ENCODE peak calls at places on chromosomes 5 and 9, in seven cellular contexts. One of them, this sample, is unnamed.

GRCh38 chr5:66247176-66247960 is 103.3 kb downstream of the SREK1 start:
- DNase-seq in bronchial epithelial cell: peak
- DNase-seq in A549: peak
- DNase-seq in PC-9: peak
- DNase-seq in hepatocyte: peak
- DNase-seq in OCI-LY7: no peak
- DNase-seq in pancreas: no peak
- DNase-seq in this sample: peak

GRCh38 chr5:66659780-66660179 is 63.6 kb downstream of the MAST4 start:
- DNase-seq in OCI-LY7: no peak
- DNase-seq in bronchial epithelial cell: no peak
- DNase-seq in hepatocyte: no peak
- DNase-seq in pancreas: no peak
- DNase-seq in PC-9: no peak
- DNase-seq in A549: no peak
- DNase-seq in this sample: no peak

GRCh38 chr5:55110156-55110680 is 7.8 kb downstream of the GZMA start:
- DNase-seq in hepatocyte: no peak
- DNase-seq in A549: no peak
- DNase-seq in PC-9: no peak
- DNase-seq in pancreas: no peak
- DNase-seq in bronchial epithelial cell: no peak
- DNase-seq in OCI-LY7: no peak
- DNase-seq in this sample: no peak

GRCh38 chr5:94693043-94693822 is 74.8 kb downstream of the SLF1 start:
- DNase-seq in hepatocyte: peak
- DNase-seq in A549: peak
- DNase-seq in PC-9: no peak
- DNase-seq in pancreas: no peak
- DNase-seq in OCI-LY7: peak
- DNase-seq in bronchial epithelial cell: peak
- DNase-seq in this sample: peak

GRCh38 chr9:129570450-129571297 is 50.2 kb downstream of the C9orf50 start:
- DNase-seq in OCI-LY7: no peak
- DNase-seq in pancreas: peak
- DNase-seq in bronchial epithelial cell: peak
- DNase-seq in PC-9: peak
- DNase-seq in A549: peak
- DNase-seq in hepatocyte: peak
- DNase-seq in this sample: peak

GRCh38 chr5:160133071-160133917 is 14.0 kb upstream of the PWWP2A start:
- DNase-seq in pancreas: no peak
- DNase-seq in OCI-LY7: no peak
- DNase-seq in hepatocyte: peak
- DNase-seq in PC-9: no peak
- DNase-seq in bronchial epithelial cell: no peak
- DNase-seq in A549: no peak
- DNase-seq in this sample: no peak

GRCh38 chr5:61416410-61416809 is 84.4 kb downstream of the ZSWIM6 start:
- DNase-seq in PC-9: no peak
- DNase-seq in OCI-LY7: no peak
- DNase-seq in A549: peak
- DNase-seq in hepatocyte: no peak
- DNase-seq in pancreas: no peak
- DNase-seq in bronchial epithelial cell: peak
- DNase-seq in this sample: peak

GRCh38 chr5:132498686-132499271 is 8.2 kb upstream of the IRF1 start:
- DNase-seq in PC-9: no peak
- DNase-seq in pancreas: no peak
- DNase-seq in A549: no peak
- DNase-seq in hepatocyte: peak
- DNase-seq in bronchial epithelial cell: no peak
- DNase-seq in OCI-LY7: no peak
- DNase-seq in this sample: no peak

GRCh38 chr9:26650325-26650724 is 242.3 kb downstream of the CAAP1 start:
- DNase-seq in hepatocyte: no peak
- DNase-seq in pancreas: no peak
- DNase-seq in OCI-LY7: no peak
- DNase-seq in PC-9: no peak
- DNase-seq in A549: no peak
- DNase-seq in bronchial epithelial cell: no peak
- DNase-seq in this sample: no peak

GRCh38 chr9:26657958-26658357 is 234.6 kb downstream of the CAAP1 start:
- DNase-seq in bronchial epithelial cell: peak
- DNase-seq in hepatocyte: no peak
- DNase-seq in OCI-LY7: no peak
- DNase-seq in PC-9: no peak
- DNase-seq in pancreas: no peak
- DNase-seq in A549: no peak
- DNase-seq in this sample: peak

GRCh38 chr9:26658476-26658875 is 234.1 kb downstream of the CAAP1 start:
- DNase-seq in A549: no peak
- DNase-seq in OCI-LY7: no peak
- DNase-seq in hepatocyte: no peak
- DNase-seq in pancreas: no peak
- DNase-seq in PC-9: no peak
- DNase-seq in bronchial epithelial cell: no peak
- DNase-seq in this sample: no peak

GRCh38 chr9:26655166-26655565 is 237.4 kb downstream of the CAAP1 start:
- DNase-seq in bronchial epithelial cell: no peak
- DNase-seq in pancreas: no peak
- DNase-seq in A549: no peak
- DNase-seq in OCI-LY7: no peak
- DNase-seq in hepatocyte: no peak
- DNase-seq in PC-9: no peak
- DNase-seq in this sample: no peak

GRCh38 chr9:26656003-26656940 is 236.3 kb downstream of the CAAP1 start:
- DNase-seq in bronchial epithelial cell: no peak
- DNase-seq in PC-9: peak
- DNase-seq in pancreas: no peak
- DNase-seq in hepatocyte: peak
- DNase-seq in OCI-LY7: peak
- DNase-seq in A549: peak
- DNase-seq in this sample: peak
- TF ChIP-seq CTCF in bronchial epithelial cell: peak
- TF ChIP-seq CTCF in PC-9: no peak
- TF ChIP-seq CTCF in pancreas: no peak
- TF ChIP-seq CTCF in hepatocyte: peak
- TF ChIP-seq CTCF in OCI-LY7: peak
- TF ChIP-seq CTCF in A549: peak
- TF ChIP-seq CTCF in this sample: peak

DNA sequence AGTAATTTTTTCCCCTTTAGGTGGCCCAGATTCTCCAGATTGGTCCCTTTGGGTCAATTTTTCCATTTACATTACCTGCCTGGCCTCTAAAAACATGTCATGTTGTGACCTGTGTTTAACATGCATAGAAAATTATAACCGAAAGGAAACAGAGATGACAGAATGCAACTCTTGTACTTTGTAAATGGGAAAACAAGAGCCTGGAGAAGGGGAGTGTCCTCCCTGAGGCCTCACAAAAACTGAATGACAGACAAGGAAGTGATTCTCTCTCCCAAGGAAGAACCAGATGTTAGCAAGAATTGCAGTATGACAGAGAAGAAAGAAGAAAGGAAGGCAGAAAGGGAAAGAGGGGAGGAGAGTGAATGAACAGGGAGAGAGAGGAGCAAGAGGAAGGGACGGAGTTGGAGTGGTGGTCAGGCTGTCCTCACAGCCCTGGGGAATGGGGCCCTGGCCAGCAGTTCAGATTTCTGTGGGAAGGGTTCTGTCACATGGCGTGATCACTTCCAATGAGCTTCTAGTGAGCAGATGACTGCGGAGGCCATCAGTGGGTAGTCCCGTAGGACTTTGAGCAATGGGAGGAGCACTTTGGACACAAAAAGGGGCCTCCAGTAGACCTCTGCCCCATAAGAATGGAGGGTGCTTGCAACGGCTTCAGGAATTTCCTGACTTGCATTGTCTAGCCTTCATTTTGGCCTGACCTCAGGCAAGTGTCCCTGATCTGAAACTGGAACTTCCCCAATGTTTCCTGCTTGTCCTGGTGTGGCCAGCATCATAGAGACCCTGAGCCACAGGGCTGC is 31.6 kb downstream of the ABLIM3 start:
- DNase-seq in hepatocyte: no peak
- DNase-seq in PC-9: no peak
- DNase-seq in OCI-LY7: no peak
- DNase-seq in A549: no peak
- DNase-seq in pancreas: no peak
- DNase-seq in bronchial epithelial cell: no peak
- DNase-seq in this sample: peak
- H3K4me3 ChIP-seq in hepatocyte: no peak
- H3K4me3 ChIP-seq in PC-9: no peak
- H3K4me3 ChIP-seq in OCI-LY7: no peak
- H3K4me3 ChIP-seq in A549: no peak
- H3K4me3 ChIP-seq in pancreas: no peak
- H3K4me3 ChIP-seq in bronchial epithelial cell: no peak
- H3K4me3 ChIP-seq in this sample: no peak

GRCh38 chr5:137498736-137499505 is at the start of gene SPOCK1:
- DNase-seq in PC-9: peak
- DNase-seq in hepatocyte: peak
- DNase-seq in bronchial epithelial cell: peak
- DNase-seq in OCI-LY7: peak
- DNase-seq in pancreas: peak
- DNase-seq in A549: peak
- DNase-seq in this sample: peak
- TF ChIP-seq CTCF in PC-9: peak
- TF ChIP-seq CTCF in hepatocyte: peak
- TF ChIP-seq CTCF in bronchial epithelial cell: peak
- TF ChIP-seq CTCF in OCI-LY7: peak
- TF ChIP-seq CTCF in pancreas: peak
- TF ChIP-seq CTCF in A549: peak
- TF ChIP-seq CTCF in this sample: peak

GRCh38 chr5:163505049-163505474 is 357 bp upstream of the MAT2B start:
- DNase-seq in hepatocyte: no peak
- DNase-seq in PC-9: no peak
- DNase-seq in pancreas: no peak
- DNase-seq in OCI-LY7: no peak
- DNase-seq in A549: no peak
- DNase-seq in bronchial epithelial cell: no peak
- DNase-seq in this sample: no peak
- H3K4me3 ChIP-seq in hepatocyte: peak
- H3K4me3 ChIP-seq in PC-9: peak
- H3K4me3 ChIP-seq in pancreas: peak
- H3K4me3 ChIP-seq in OCI-LY7: peak
- H3K4me3 ChIP-seq in A549: peak
- H3K4me3 ChIP-seq in bronchial epithelial cell: peak
- H3K4me3 ChIP-seq in this sample: peak

GRCh38 chr9:131361202-131361833 is 32.6 kb upstream of the PRRC2B start:
- DNase-seq in OCI-LY7: no peak
- DNase-seq in bronchial epithelial cell: peak
- DNase-seq in pancreas: peak
- DNase-seq in hepatocyte: peak
- DNase-seq in A549: peak
- DNase-seq in PC-9: peak
- DNase-seq in this sample: peak

GRCh38 chr9:131367445-131367844 is 26.4 kb upstream of the PRRC2B start:
- DNase-seq in hepatocyte: no peak
- DNase-seq in bronchial epithelial cell: no peak
- DNase-seq in pancreas: no peak
- DNase-seq in PC-9: no peak
- DNase-seq in A549: no peak
- DNase-seq in OCI-LY7: no peak
- DNase-seq in this sample: no peak

GRCh38 chr9:131370638-131371037 is 23.2 kb upstream of the PRRC2B start:
- DNase-seq in A549: no peak
- DNase-seq in OCI-LY7: no peak
- DNase-seq in bronchial epithelial cell: peak
- DNase-seq in hepatocyte: no peak
- DNase-seq in pancreas: no peak
- DNase-seq in PC-9: no peak
- DNase-seq in this sample: peak

GRCh38 chr9:131365546-131365945 is 28.3 kb upstream of the PRRC2B start:
- DNase-seq in PC-9: no peak
- DNase-seq in OCI-LY7: no peak
- DNase-seq in A549: no peak
- DNase-seq in hepatocyte: no peak
- DNase-seq in pancreas: no peak
- DNase-seq in bronchial epithelial cell: no peak
- DNase-seq in this sample: no peak

GRCh38 chr9:131366745-131367401 is 27.0 kb upstream of the PRRC2B start:
- DNase-seq in A549: peak
- DNase-seq in hepatocyte: peak
- DNase-seq in bronchial epithelial cell: peak
- DNase-seq in PC-9: peak
- DNase-seq in pancreas: peak
- DNase-seq in OCI-LY7: peak
- DNase-seq in this sample: peak
- TF ChIP-seq CTCF in A549: peak
- TF ChIP-seq CTCF in hepatocyte: peak
- TF ChIP-seq CTCF in bronchial epithelial cell: peak
- TF ChIP-seq CTCF in PC-9: no peak
- TF ChIP-seq CTCF in pancreas: no peak
- TF ChIP-seq CTCF in OCI-LY7: peak
- TF ChIP-seq CTCF in this sample: no peak

DNA sequence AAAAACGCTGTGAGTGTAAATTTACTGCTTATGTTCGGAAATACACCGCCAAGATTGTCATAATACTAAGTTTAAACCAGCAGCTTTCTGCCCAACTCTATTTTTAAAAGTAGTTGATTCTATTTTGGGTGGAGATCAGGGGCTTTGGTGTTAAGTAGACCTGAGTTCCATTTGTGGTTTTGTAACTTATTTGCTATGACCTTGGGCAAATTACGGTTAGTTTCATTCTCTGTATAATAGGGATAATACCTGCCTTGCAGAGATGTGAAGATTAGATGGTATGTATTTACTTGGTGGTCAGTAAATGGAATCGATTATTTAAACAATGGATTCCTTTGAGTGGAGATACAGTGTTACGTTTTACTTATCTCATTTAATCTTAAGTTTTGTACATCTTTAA is 1.6 kb downstream of the RAD23B start:
- DNase-seq in PC-9: no peak
- DNase-seq in pancreas: no peak
- DNase-seq in OCI-LY7: peak
- DNase-seq in hepatocyte: no peak
- DNase-seq in bronchial epithelial cell: no peak
- DNase-seq in A549: no peak
- DNase-seq in this sample: no peak
- H3K4me3 ChIP-seq in PC-9: peak
- H3K4me3 ChIP-seq in pancreas: peak
- H3K4me3 ChIP-seq in OCI-LY7: peak
- H3K4me3 ChIP-seq in hepatocyte: peak
- H3K4me3 ChIP-seq in bronchial epithelial cell: peak
- H3K4me3 ChIP-seq in A549: peak
- H3K4me3 ChIP-seq in this sample: peak

GRCh38 chr9:113431181-113431580 is 20.6 kb downstream of the C9orf43 start:
- DNase-seq in pancreas: no peak
- DNase-seq in A549: no peak
- DNase-seq in hepatocyte: no peak
- DNase-seq in OCI-LY7: no peak
- DNase-seq in bronchial epithelial cell: no peak
- DNase-seq in PC-9: no peak
- DNase-seq in this sample: no peak

GRCh38 chr9:113436753-113437515 is 26.4 kb downstream of the C9orf43 start:
- DNase-seq in hepatocyte: no peak
- DNase-seq in bronchial epithelial cell: peak
- DNase-seq in PC-9: no peak
- DNase-seq in OCI-LY7: no peak
- DNase-seq in A549: peak
- DNase-seq in pancreas: no peak
- DNase-seq in this sample: peak
- TF ChIP-seq CTCF in hepatocyte: no peak
- TF ChIP-seq CTCF in bronchial epithelial cell: no peak
- TF ChIP-seq CTCF in PC-9: no peak
- TF ChIP-seq CTCF in OCI-LY7: no peak
- TF ChIP-seq CTCF in A549: no peak
- TF ChIP-seq CTCF in pancreas: no peak
- TF ChIP-seq CTCF in this sample: no peak